ENCODE peak calls at places on chromosomes 3 and 15, in seven cellular contexts. U is SK-N-SH, T is BE2C, X is cardiac muscle cell, B is A549, G is esophagus squamous epithelium, C is IMR-90. R is an unnamed sample.

GRCh38 chr15:101641894-101642293 is 10.3 kb downstream of the TM2D3 start:
- DNase-seq in X (peak; percentile 86), T (no peak), U (peak; percentile 35), G (no peak), C (no peak), B (no peak), R (no peak)

GRCh38 chr3:23776352-23776891 is 29.3 kb upstream of the UBE2E1 start:
- DNase-seq in X (peak; percentile 85), U (no peak), G (no peak), B (no peak), T (no peak), C (peak; percentile 81), R (no peak)

GRCh38 chr3:16868513-16868912 is 16.2 kb upstream of the PLCL2 start:
- DNase-seq in G (no peak), B (no peak), X (no peak), C (no peak), U (no peak), T (no peak), R (no peak)

GRCh38 chr3:143001369-143002082 is at the start of gene U2SURP:
- DNase-seq in T (peak; percentile 97), G (peak; percentile 81), C (peak; percentile 98), B (peak; percentile 98), X (peak; percentile 99), U (peak; percentile 91), R (peak; percentile 98)

GRCh38 chr15:95944856-95945255 is 385.6 kb upstream of the NR2F2 start:
- DNase-seq in T (no peak), B (no peak), C (no peak), X (no peak), G (no peak), U (no peak), R (no peak)

GRCh38 chr3:12886106-12886679 is 44.8 kb upstream of the RPL32 start:
- DNase-seq in T (no peak), B (no peak), C (no peak), U (no peak), G (no peak), X (no peak), R (no peak)

GRCh38 chr3:100234364-100234763 is 26.4 kb upstream of the TBC1D23 start:
- DNase-seq in G (no peak), T (no peak), B (no peak), U (no peak), X (no peak), C (no peak), R (no peak)

GRCh38 chr3:183265713-183266417 is 12.8 kb downstream of the B3GNT5 start:
- DNase-seq in B (peak; percentile 81), T (no peak), U (no peak), C (peak; percentile 81), G (no peak), X (peak; percentile 66), R (no peak)

GRCh38 chr15:28961391-28961790 is 75.6 kb downstream of the APBA2 start:
- DNase-seq in C (no peak), B (no peak), G (no peak), T (no peak), U (no peak), X (no peak), R (no peak)

GRCh38 chr3:62875103-62876002 is at the start of gene CADPS:
- DNase-seq in G (no peak), B (no peak), X (no peak), C (no peak), T (peak; percentile 59), U (peak; percentile 65), R (no peak)

GRCh38 chr3:121748638-121749275 is 784 bp downstream of the GOLGB1 start:
- DNase-seq in T (no peak), X (no peak), B (no peak), U (no peak), G (no peak), C (peak; percentile 50), R (no peak)

GRCh38 chr3:172760406-172760805 is 9.9 kb downstream of the ECT2 start:
- DNase-seq in B (peak; percentile 47), X (peak; percentile 85), U (no peak), T (no peak), G (no peak), C (peak; percentile 66), R (no peak)

GRCh38 chr3:3666664-3667063 is 132.6 kb upstream of the LRRN1 start:
- DNase-seq in C (no peak), T (no peak), B (no peak), X (no peak), U (no peak), G (no peak), R (no peak)

GRCh38 chr15:99181544-99181943 is 67.8 kb downstream of the TTC23 start:
- DNase-seq in G (no peak), B (no peak), X (peak; percentile 26), U (no peak), C (no peak), T (peak; percentile 29), R (peak; percentile 88)

GRCh38 chr3:73602171-73602570 is 22.6 kb downstream of the PDZRN3 start:
- DNase-seq in G (no peak), B (no peak), U (no peak), T (no peak), C (peak; percentile 94), X (peak; percentile 86), R (no peak)

GRCh38 chr3:188546835-188547670 is 393.1 kb downstream of the LPP start:
- DNase-seq in T (no peak), G (no peak), C (peak; percentile 89), U (no peak), X (peak; percentile 79), B (peak; percentile 69), R (no peak)

DNA sequence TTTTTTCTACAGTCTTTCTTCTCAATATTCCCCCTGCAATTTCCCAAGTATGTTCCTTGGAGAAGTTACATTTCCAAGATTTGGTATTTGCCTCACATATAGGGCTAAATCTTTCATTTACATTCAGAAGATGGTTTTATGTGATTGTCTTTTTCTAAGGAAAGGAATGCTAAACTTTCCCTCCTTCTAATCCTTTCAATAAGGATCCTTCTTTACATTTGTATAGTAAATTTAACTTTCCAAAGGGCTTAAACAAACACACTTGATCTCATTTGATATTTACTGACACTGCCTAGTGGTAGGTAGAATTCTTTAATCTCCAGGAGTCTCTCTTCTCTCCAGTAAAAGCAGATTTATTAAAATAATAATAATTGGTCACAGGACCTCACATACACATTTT is 185.3 kb downstream of the LSAMP start:
- DNase-seq in T (no peak), C (no peak), U (no peak), B (no peak), G (no peak), X (no peak), R (no peak)
- H3K4me1 ChIP-seq in T (no peaks in the 10 kb centered on the region), C (peaks cover 4% of the 10 kb centered on the region), U (peaks cover 8% of the 10 kb centered on the region), B (no peaks in the 10 kb centered on the region), G (peaks cover 3% of the 10 kb centered on the region), X (peaks cover 4% of the 10 kb centered on the region), R (no peaks in the 10 kb centered on the region)

GRCh38 chr3:52021869-52022268 is 26.2 kb upstream of the RPL29 start:
- DNase-seq in U (peak; percentile 62), X (no peak), T (peak; percentile 95), B (no peak), G (no peak), C (no peak), R (peak; percentile 59)
- H3K4me1 ChIP-seq in U (peaks cover 20% of the 10 kb centered on the region), X (peaks cover 83% of the 10 kb centered on the region), T (peaks cover 18% of the 10 kb centered on the region), B (no peaks in the 10 kb centered on the region), G (peaks cover 66% of the 10 kb centered on the region), C (peaks cover 10% of the 10 kb centered on the region), R (peaks cover 93% of the 10 kb centered on the region)

GRCh38 chr3:118943597-118943996 is 91.0 kb downstream of the IGSF11 start:
- DNase-seq in X (peak; percentile 2), B (no peak), T (no peak), U (peak; percentile 13), G (no peak), C (no peak), R (no peak)

GRCh38 chr3:118945834-118946233 is 88.8 kb downstream of the IGSF11 start:
- DNase-seq in C (no peak), G (no peak), B (no peak), T (no peak), U (peak; percentile 44), X (no peak), R (no peak)

GRCh38 chr3:118941236-118941635 is 93.4 kb downstream of the IGSF11 start:
- DNase-seq in T (no peak), B (no peak), U (no peak), C (no peak), X (no peak), G (no peak), R (no peak)

GRCh38 chr3:118942195-118942594 is 92.5 kb downstream of the IGSF11 start:
- DNase-seq in G (no peak), T (no peak), C (no peak), X (no peak), B (no peak), U (no peak), R (no peak)

DNA sequence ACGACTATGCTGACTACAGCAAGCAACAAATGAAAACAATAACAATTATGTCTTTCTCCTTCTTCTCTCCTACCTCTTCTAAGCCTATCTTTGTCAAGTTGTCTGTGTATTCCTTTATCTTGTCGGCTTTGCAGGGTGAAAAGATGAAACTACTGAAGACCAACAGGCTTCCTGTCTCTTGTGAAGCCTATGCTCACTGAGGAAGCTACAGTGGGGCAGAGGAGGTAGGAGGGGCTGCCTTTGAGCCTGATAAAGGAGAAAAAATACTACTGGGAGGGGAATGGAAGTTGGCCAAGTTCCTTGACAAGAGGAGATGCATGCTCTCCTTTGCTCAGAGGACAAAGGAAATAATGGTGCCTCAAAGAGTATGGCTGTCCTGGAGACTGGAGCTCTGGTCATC is 92.0 kb downstream of the IGSF11 start:
- DNase-seq in X (no peak), B (no peak), T (no peak), U (no peak), G (no peak), C (no peak), R (no peak)
- H3K4me1 ChIP-seq in X (peaks cover 17% of the 10 kb centered on the region), B (peaks cover 16% of the 10 kb centered on the region), T (no peaks in the 10 kb centered on the region), U (no peaks in the 10 kb centered on the region), G (peaks cover 12% of the 10 kb centered on the region), C (no peaks in the 10 kb centered on the region), R (peaks cover 21% of the 10 kb centered on the region)

GRCh38 chr3:132445812-132446211 is 28.5 kb downstream of the DNAJC13 start:
- DNase-seq in U (no peak), C (peak; percentile 61), T (no peak), X (peak; percentile 70), G (no peak), B (peak; percentile 7), R (no peak)
- H3K4me1 ChIP-seq in U (peaks cover 33% of the 10 kb centered on the region), C (peaks cover 14% of the 10 kb centered on the region), T (no peaks in the 10 kb centered on the region), X (peaks cover 13% of the 10 kb centered on the region), G (peaks cover 34% of the 10 kb centered on the region), B (peaks cover 23% of the 10 kb centered on the region), R (peaks cover 22% of the 10 kb centered on the region)

R was measured in psoas muscle.